ENCODE peak calls at places on chromosomes 11 and 22, in six cellular contexts. V is AG04450, U is MM.1S, B is foreskin fibroblast, T is fibroblast of lung, F is AG10803. O is an unnamed sample.

GRCh38 chr11:105720096-105720495 is 110.2 kb downstream of the GRIA4 start:
- DNase-seq in F (no peak), U (no peak), T (no peak), B (no peak), V (no peak), O (no peak)

GRCh38 chr11:64856382-64857227 is 12.2 kb upstream of the CDC42BPG start:
- DNase-seq in V (no peak), F (peak; percentile 87), B (peak; percentile 91), T (peak; percentile 72), U (no peak), O (peak; percentile 75)

GRCh38 chr22:25970996-25971811 is 198.1 kb upstream of the SEZ6L start:
- DNase-seq in B (no peak), T (no peak), V (no peak), U (no peak), F (no peak), O (no peak)

GRCh38 chr11:131867457-131868257 is 497.2 kb downstream of the NTM start:
- DNase-seq in T (peak; percentile 88), U (peak; percentile 34), F (peak; percentile 86), B (peak; percentile 84), V (peak; percentile 81), O (peak; percentile 92)

GRCh38 chr11:61860054-61860903 is 31.1 kb downstream of the FADS3 start:
- DNase-seq in F (no peak), B (no peak), T (peak; percentile 21), V (no peak), U (no peak), O (peak; percentile 79)

GRCh38 chr11:1542267-1542666 is 29.8 kb downstream of the DUSP8 start:
- DNase-seq in B (no peak), T (no peak), F (no peak), U (no peak), V (no peak), O (no peak)

GRCh38 chr11:8826145-8826786 is 84.7 kb upstream of the AKIP1 start:
- DNase-seq in T (peak; percentile 60), U (no peak), F (peak; percentile 68), B (peak; percentile 41), V (peak; percentile 75), O (peak; percentile 74)

GRCh38 chr22:41256898-41257260 is 16.1 kb upstream of the CHADL start:
- DNase-seq in U (no peak), F (no peak), T (peak; percentile 45), V (no peak), B (no peak), O (peak; percentile 21)

GRCh38 chr22:46069518-46070214 is 80.7 kb upstream of the PPARA start:
- DNase-seq in F (peak; percentile 94), V (peak; percentile 54), B (peak; percentile 95), T (peak; percentile 97), U (no peak), O (peak; percentile 94)

GRCh38 chr11:110432713-110433392 is 3.1 kb downstream of the FDX1 start:
- DNase-seq in F (peak; percentile 38), U (no peak), V (no peak), T (peak; percentile 55), B (no peak), O (peak; percentile 36)

GRCh38 chr22:32951807-32952153 is 106.4 kb downstream of the SYN3 start:
- DNase-seq in B (no peak), T (no peak), U (no peak), F (no peak), V (no peak), O (peak; percentile 22)

GRCh38 chr11:132111781-132112380 is 741.5 kb downstream of the NTM start:
- DNase-seq in B (peak; percentile 82), V (peak; percentile 73), T (peak; percentile 90), F (peak; percentile 90), U (no peak), O (peak; percentile 94)

DNA sequence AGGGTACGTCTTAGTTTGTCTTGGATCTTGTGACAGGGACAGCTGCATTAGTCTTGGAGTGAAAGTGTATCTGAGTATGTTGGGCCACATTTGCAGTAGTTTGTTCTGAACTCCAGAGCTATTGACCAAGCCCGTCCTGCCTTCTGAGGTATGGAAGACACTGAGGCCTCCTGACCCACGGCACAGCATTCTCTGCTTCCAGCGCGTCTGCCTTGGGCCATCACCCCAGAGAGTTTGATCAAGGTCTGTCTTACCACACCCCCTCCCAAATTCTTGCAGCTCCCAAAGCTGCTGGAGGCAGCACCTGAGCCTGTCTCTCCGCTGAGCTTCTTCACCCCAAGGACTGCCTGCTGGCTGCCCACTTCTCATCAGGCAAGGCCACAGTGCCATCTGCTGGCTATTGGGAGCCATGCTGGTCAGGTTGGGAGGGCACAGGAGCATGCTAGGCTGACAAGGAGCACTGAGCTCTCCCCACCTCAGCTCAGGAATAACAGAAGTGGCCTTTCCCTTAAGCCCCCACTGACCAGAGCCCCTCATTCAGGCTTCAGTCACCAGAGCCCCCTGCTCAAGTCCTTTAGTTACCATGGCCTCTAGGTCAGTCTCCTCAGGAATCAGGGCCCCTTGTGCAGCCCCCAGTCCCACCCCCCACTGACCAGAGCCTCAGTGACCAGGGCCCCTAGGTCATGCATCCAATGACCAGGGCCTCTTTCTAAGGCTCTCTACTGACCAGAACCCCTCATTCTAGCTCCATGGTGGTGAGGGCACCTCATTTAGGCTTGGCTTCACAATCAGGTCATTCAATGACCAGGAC is 27.2 kb upstream of the SMPD1 start:
- DNase-seq in F (peak; percentile 79), U (peak; percentile 66), V (peak; percentile 54), B (peak; percentile 73), T (peak; percentile 82), O (peak; percentile 88)
- H3K4me3 ChIP-seq in F (no peak overlapping the region), U (no peak overlapping the region), V (no peak overlapping the region), B (no peak overlapping the region), T (no peak overlapping the region), O (no peak overlapping the region)

GRCh38 chr11:116215471-116216113 is 557.2 kb downstream of the BUD13 start:
- DNase-seq in B (no peak), T (no peak), U (no peak), V (no peak), F (no peak), O (no peak)
- TF ChIP-seq CTCF in B (no peak), T (no peak), U (peak; percentile 19), V (no peak), F (peak; percentile 4), O (no peak)

DNA sequence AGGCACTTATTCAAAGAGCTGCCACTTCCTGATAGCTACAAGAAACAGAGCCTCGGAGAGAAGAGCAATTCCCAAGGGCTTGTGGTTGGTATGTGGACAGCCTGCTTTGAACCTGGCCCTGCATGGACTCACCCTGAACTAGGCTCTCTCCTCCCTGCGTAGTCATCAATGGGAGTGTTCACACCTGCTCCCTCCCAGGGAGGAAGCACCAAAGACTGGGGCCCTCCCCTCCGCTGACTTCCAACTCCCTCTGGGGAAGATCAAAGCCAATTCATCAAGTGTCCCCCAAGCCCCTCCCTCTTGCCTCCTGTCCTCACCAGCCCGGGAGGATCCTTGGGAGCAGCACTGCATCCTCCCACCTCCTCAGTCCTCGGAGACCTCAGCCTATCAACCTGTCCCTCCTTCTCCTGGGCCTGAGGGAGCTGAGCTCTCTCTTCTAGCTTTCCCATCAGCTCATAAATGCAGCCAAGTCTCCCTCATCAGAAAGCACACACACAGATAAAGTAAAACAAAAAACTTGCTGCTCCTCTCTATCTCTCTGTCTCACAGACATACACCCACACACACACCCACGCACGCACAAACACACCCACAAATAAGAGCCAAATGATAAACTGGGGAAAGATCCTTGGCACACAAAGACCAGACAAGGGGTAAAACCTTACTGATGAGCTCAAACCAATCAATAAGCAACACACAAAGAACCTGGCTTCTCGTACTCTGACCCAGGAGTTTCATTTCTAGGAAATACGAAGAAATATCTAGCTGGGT is 3.3 kb downstream of the A4GALT start:
- DNase-seq in U (peak; percentile 24), V (no peak), F (peak; percentile 44), T (no peak), B (no peak), O (no peak)
- H3K4me3 ChIP-seq in U (peak overlapping the region; percentile 31), V (no peak overlapping the region), F (no peak overlapping the region), T (no peak overlapping the region), B (no peak overlapping the region), O (no peak overlapping the region)

DNA sequence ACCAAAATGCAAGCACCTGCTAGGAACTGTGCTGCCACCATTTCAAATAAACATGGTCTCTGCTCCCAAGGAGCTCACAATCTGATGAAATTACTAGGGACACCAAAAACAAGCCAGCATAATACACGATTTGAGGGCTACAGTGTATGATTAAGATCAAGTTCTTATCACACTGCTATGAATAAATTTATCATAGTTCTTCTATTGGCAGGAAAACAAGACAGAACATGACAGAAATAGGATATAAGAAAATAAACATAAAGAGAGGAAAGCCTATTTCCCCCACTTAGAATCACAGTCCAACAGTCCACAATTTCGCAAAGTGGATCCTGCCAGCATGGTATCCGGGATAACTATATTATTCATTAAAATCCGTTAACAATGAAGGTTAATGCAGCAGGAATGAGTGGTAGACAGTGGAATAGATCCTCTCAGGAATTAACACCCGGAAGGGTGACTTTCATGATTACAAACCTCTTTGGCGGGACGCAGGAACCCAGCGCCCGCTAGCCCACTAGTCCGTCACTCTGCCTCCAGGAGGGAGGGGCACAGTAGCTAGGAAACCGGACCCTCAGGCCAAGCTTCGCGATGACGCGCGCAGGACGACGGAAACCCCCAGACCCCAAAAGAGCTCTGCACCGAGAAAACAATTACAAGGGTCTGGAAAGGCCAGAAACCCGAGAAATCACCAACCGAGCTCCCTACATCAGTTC is 665 bp downstream of the CCDC82 start:
- DNase-seq in B (no peak), T (no peak), U (peak; percentile 38), F (peak; percentile 29), V (peak; percentile 4), O (no peak)
- TF ChIP-seq CTCF in B (no peak), T (no peak), U (no peak), F (no peak), V (no peak), O (no peak)

DNA sequence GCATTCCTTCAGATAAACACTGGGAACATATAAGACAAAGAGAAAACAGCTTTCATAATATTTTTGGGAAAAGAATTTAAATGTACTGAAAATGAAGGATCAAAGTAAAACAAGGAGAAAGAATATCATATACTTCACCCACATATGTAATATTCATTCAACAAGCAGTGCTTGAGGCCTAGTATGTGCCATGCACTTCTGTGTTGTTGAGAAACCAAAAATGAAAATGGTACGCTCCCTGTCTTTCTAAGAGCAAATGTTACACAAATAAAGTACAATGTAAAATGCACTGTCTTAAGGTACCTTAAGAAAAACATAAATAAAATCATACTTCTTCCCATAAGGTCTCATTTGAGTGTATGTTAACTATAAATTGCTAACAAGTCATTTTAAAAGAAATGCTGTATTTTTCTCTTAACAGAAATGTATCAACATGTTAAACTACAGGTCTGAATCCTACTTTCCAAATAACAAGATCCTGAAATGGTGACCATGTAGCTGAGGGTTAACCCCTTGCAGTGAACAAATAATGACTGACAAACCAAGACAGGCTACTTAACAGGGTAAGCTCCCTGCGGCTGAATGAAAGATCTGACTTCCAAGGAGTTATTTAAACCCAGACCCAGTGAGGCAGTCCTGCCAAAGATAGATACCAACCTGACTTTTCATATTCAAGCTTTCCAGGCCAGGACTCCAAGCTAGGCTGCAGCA is 377.6 kb downstream of the DCDC1 start:
- DNase-seq in B (no peak), T (no peak), V (no peak), F (no peak), U (no peak), O (no peak)
- H3K4me3 ChIP-seq in B (no peak overlapping the region), T (no peak overlapping the region), V (no peak overlapping the region), F (no peak overlapping the region), U (no peak overlapping the region), O (no peak overlapping the region)

DNA sequence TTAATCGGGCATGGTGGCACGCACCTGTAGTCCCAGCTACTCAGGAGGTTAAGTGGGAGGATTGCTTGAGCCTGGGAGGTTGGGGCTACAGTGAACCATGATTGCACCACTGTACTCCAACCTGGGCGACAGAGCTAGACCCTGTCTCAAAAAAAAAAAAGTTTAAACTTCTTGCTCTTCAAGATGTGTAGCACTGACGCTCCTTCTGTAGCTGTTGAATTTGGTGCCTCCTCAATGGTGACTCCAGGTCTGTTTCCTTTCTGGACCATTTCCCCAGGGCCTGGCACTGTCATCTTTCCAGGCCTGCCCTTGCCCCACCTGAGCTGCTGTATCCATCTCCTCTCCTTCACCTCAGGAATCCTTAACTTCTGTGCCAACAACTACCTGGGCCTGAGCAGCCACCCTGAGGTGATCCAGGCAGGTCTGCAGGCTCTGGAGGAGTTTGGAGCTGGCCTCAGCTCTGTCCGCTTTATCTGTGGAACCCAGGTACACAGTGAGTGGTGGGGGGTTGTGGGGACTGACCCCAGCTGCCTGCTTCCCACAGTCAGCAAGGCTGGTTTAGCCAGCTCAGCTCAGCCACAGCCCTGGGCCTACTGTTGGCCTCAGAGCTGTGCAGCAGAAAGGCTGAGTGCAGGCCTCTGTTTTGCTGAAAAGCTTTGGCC is 2.1 kb downstream of the GCAT start:
- DNase-seq in U (no peak), F (no peak), T (no peak), V (no peak), B (no peak), O (no peak)
- TF ChIP-seq CTCF in U (no peak), F (no peak), T (no peak), V (no peak), B (no peak), O (no peak)

O was measured in fibroblast of pulmonary artery.